ENCODE peak calls at places on chromosomes 3 and 15, in ten cellular contexts. One of them, this sample, is unnamed.

GRCh38 chr3:155917781-155918180 is 47.3 kb downstream of the GMPS start:
- DNase-seq in progenitor cell of endocrine pancreas: no peak
- DNase-seq in HCT116: no peak
- DNase-seq in WERI-Rb-1: no peak
- DNase-seq in adrenal gland: no peak
- DNase-seq in cardiac muscle cell: no peak
- DNase-seq in RWPE1: no peak
- DNase-seq in neural progenitor cell: no peak
- DNase-seq in CD8-positive, alpha-beta T cell: no peak
- DNase-seq in LNCaP clone FGC: peak
- DNase-seq in this sample: no peak

GRCh38 chr3:159732172-159733111 is 256.2 kb upstream of the IL12A start:
- DNase-seq in neural progenitor cell: peak
- DNase-seq in HCT116: peak
- DNase-seq in progenitor cell of endocrine pancreas: no peak
- DNase-seq in adrenal gland: no peak
- DNase-seq in CD8-positive, alpha-beta T cell: no peak
- DNase-seq in RWPE1: peak
- DNase-seq in LNCaP clone FGC: no peak
- DNase-seq in cardiac muscle cell: peak
- DNase-seq in WERI-Rb-1: no peak
- DNase-seq in this sample: no peak

GRCh38 chr3:158471639-158472294 is 99.2 kb upstream of the MLF1 start:
- DNase-seq in HCT116: peak
- DNase-seq in RWPE1: peak
- DNase-seq in WERI-Rb-1: no peak
- DNase-seq in progenitor cell of endocrine pancreas: no peak
- DNase-seq in adrenal gland: no peak
- DNase-seq in neural progenitor cell: no peak
- DNase-seq in cardiac muscle cell: no peak
- DNase-seq in LNCaP clone FGC: no peak
- DNase-seq in CD8-positive, alpha-beta T cell: no peak
- DNase-seq in this sample: no peak

GRCh38 chr3:177468331-177468730 is 271.0 kb upstream of the TBL1XR1 start:
- DNase-seq in WERI-Rb-1: no peak
- DNase-seq in adrenal gland: no peak
- DNase-seq in CD8-positive, alpha-beta T cell: no peak
- DNase-seq in LNCaP clone FGC: no peak
- DNase-seq in neural progenitor cell: no peak
- DNase-seq in cardiac muscle cell: no peak
- DNase-seq in HCT116: no peak
- DNase-seq in RWPE1: no peak
- DNase-seq in progenitor cell of endocrine pancreas: no peak
- DNase-seq in this sample: no peak

GRCh38 chr3:13229291-13229949 is 156.2 kb upstream of the IQSEC1 start:
- DNase-seq in cardiac muscle cell: no peak
- DNase-seq in RWPE1: peak
- DNase-seq in HCT116: peak
- DNase-seq in neural progenitor cell: peak
- DNase-seq in CD8-positive, alpha-beta T cell: no peak
- DNase-seq in LNCaP clone FGC: peak
- DNase-seq in progenitor cell of endocrine pancreas: no peak
- DNase-seq in adrenal gland: no peak
- DNase-seq in WERI-Rb-1: peak
- DNase-seq in this sample: no peak

GRCh38 chr3:98701276-98701675 is 61.9 kb upstream of the ST3GAL6 start:
- DNase-seq in cardiac muscle cell: no peak
- DNase-seq in progenitor cell of endocrine pancreas: no peak
- DNase-seq in CD8-positive, alpha-beta T cell: no peak
- DNase-seq in WERI-Rb-1: no peak
- DNase-seq in LNCaP clone FGC: no peak
- DNase-seq in HCT116: no peak
- DNase-seq in adrenal gland: no peak
- DNase-seq in RWPE1: no peak
- DNase-seq in neural progenitor cell: no peak
- DNase-seq in this sample: no peak

GRCh38 chr3:48180021-48180420 is 8.2 kb downstream of the CDC25A start:
- DNase-seq in cardiac muscle cell: no peak
- DNase-seq in LNCaP clone FGC: no peak
- DNase-seq in neural progenitor cell: no peak
- DNase-seq in WERI-Rb-1: no peak
- DNase-seq in RWPE1: no peak
- DNase-seq in CD8-positive, alpha-beta T cell: no peak
- DNase-seq in adrenal gland: no peak
- DNase-seq in progenitor cell of endocrine pancreas: no peak
- DNase-seq in HCT116: no peak
- DNase-seq in this sample: no peak

GRCh38 chr3:9976736-9977709 is 9.6 kb downstream of the EMC3 start:
- DNase-seq in CD8-positive, alpha-beta T cell: no peak
- DNase-seq in neural progenitor cell: no peak
- DNase-seq in RWPE1: peak
- DNase-seq in adrenal gland: peak
- DNase-seq in HCT116: peak
- DNase-seq in WERI-Rb-1: no peak
- DNase-seq in progenitor cell of endocrine pancreas: no peak
- DNase-seq in cardiac muscle cell: no peak
- DNase-seq in LNCaP clone FGC: peak
- DNase-seq in this sample: peak

GRCh38 chr3:155026999-155027591 is 53.0 kb upstream of the MME start:
- DNase-seq in CD8-positive, alpha-beta T cell: no peak
- DNase-seq in LNCaP clone FGC: no peak
- DNase-seq in adrenal gland: no peak
- DNase-seq in WERI-Rb-1: peak
- DNase-seq in HCT116: no peak
- DNase-seq in neural progenitor cell: peak
- DNase-seq in progenitor cell of endocrine pancreas: no peak
- DNase-seq in cardiac muscle cell: no peak
- DNase-seq in RWPE1: no peak
- DNase-seq in this sample: no peak

GRCh38 chr15:71485094-71485693 is 325.2 kb upstream of the NR2E3 start:
- DNase-seq in RWPE1: no peak
- DNase-seq in CD8-positive, alpha-beta T cell: no peak
- DNase-seq in LNCaP clone FGC: no peak
- DNase-seq in adrenal gland: no peak
- DNase-seq in cardiac muscle cell: no peak
- DNase-seq in progenitor cell of endocrine pancreas: no peak
- DNase-seq in neural progenitor cell: peak
- DNase-seq in HCT116: no peak
- DNase-seq in WERI-Rb-1: peak
- DNase-seq in this sample: no peak

GRCh38 chr3:104133630-104134029 is 1233.1 kb upstream of the ALCAM start:
- DNase-seq in neural progenitor cell: peak
- DNase-seq in RWPE1: no peak
- DNase-seq in adrenal gland: no peak
- DNase-seq in progenitor cell of endocrine pancreas: no peak
- DNase-seq in cardiac muscle cell: no peak
- DNase-seq in WERI-Rb-1: no peak
- DNase-seq in HCT116: no peak
- DNase-seq in CD8-positive, alpha-beta T cell: no peak
- DNase-seq in LNCaP clone FGC: no peak
- DNase-seq in this sample: no peak

GRCh38 chr3:32706348-32707025 is 21.5 kb downstream of the CNOT10 start:
- DNase-seq in neural progenitor cell: no peak
- DNase-seq in CD8-positive, alpha-beta T cell: no peak
- DNase-seq in cardiac muscle cell: no peak
- DNase-seq in progenitor cell of endocrine pancreas: no peak
- DNase-seq in HCT116: no peak
- DNase-seq in WERI-Rb-1: no peak
- DNase-seq in adrenal gland: no peak
- DNase-seq in RWPE1: no peak
- DNase-seq in LNCaP clone FGC: no peak
- DNase-seq in this sample: no peak

GRCh38 chr3:112894258-112894657 is 47.6 kb upstream of the CD200R1L start:
- DNase-seq in HCT116: peak
- DNase-seq in CD8-positive, alpha-beta T cell: no peak
- DNase-seq in neural progenitor cell: peak
- DNase-seq in adrenal gland: no peak
- DNase-seq in cardiac muscle cell: no peak
- DNase-seq in WERI-Rb-1: no peak
- DNase-seq in LNCaP clone FGC: no peak
- DNase-seq in progenitor cell of endocrine pancreas: no peak
- DNase-seq in RWPE1: no peak
- DNase-seq in this sample: no peak

GRCh38 chr3:114213669-114214541 is 23.5 kb downstream of the ZNF80 start:
- DNase-seq in progenitor cell of endocrine pancreas: no peak
- DNase-seq in WERI-Rb-1: no peak
- DNase-seq in CD8-positive, alpha-beta T cell: peak
- DNase-seq in RWPE1: peak
- DNase-seq in neural progenitor cell: no peak
- DNase-seq in HCT116: no peak
- DNase-seq in cardiac muscle cell: peak
- DNase-seq in LNCaP clone FGC: no peak
- DNase-seq in adrenal gland: no peak
- DNase-seq in this sample: peak

GRCh38 chr3:170357920-170358854 is 672 bp downstream of the SKIL start:
- DNase-seq in HCT116: no peak
- DNase-seq in CD8-positive, alpha-beta T cell: peak
- DNase-seq in LNCaP clone FGC: no peak
- DNase-seq in adrenal gland: peak
- DNase-seq in neural progenitor cell: peak
- DNase-seq in WERI-Rb-1: peak
- DNase-seq in RWPE1: peak
- DNase-seq in progenitor cell of endocrine pancreas: peak
- DNase-seq in cardiac muscle cell: peak
- DNase-seq in this sample: peak

GRCh38 chr3:112637700-112638099 is 3.2 kb downstream of the CCDC80 start:
- DNase-seq in adrenal gland: no peak
- DNase-seq in neural progenitor cell: no peak
- DNase-seq in WERI-Rb-1: no peak
- DNase-seq in cardiac muscle cell: no peak
- DNase-seq in LNCaP clone FGC: no peak
- DNase-seq in CD8-positive, alpha-beta T cell: no peak
- DNase-seq in HCT116: no peak
- DNase-seq in progenitor cell of endocrine pancreas: no peak
- DNase-seq in RWPE1: no peak
- DNase-seq in this sample: no peak

GRCh38 chr15:95972136-95972553 is 358.4 kb upstream of the NR2F2 start:
- DNase-seq in CD8-positive, alpha-beta T cell: no peak
- DNase-seq in neural progenitor cell: no peak
- DNase-seq in WERI-Rb-1: no peak
- DNase-seq in progenitor cell of endocrine pancreas: no peak
- DNase-seq in adrenal gland: no peak
- DNase-seq in HCT116: no peak
- DNase-seq in LNCaP clone FGC: no peak
- DNase-seq in cardiac muscle cell: peak
- DNase-seq in RWPE1: no peak
- DNase-seq in this sample: no peak

GRCh38 chr3:183536238-183536880 is 19.1 kb downstream of the KLHL6 start:
- DNase-seq in LNCaP clone FGC: no peak
- DNase-seq in progenitor cell of endocrine pancreas: no peak
- DNase-seq in neural progenitor cell: no peak
- DNase-seq in cardiac muscle cell: no peak
- DNase-seq in RWPE1: no peak
- DNase-seq in adrenal gland: no peak
- DNase-seq in CD8-positive, alpha-beta T cell: no peak
- DNase-seq in WERI-Rb-1: no peak
- DNase-seq in HCT116: no peak
- DNase-seq in this sample: no peak

GRCh38 chr3:19384868-19385267 is 236.6 kb downstream of the KCNH8 start:
- DNase-seq in CD8-positive, alpha-beta T cell: no peak
- DNase-seq in cardiac muscle cell: no peak
- DNase-seq in adrenal gland: no peak
- DNase-seq in WERI-Rb-1: no peak
- DNase-seq in HCT116: no peak
- DNase-seq in neural progenitor cell: no peak
- DNase-seq in LNCaP clone FGC: no peak
- DNase-seq in RWPE1: no peak
- DNase-seq in progenitor cell of endocrine pancreas: no peak
- DNase-seq in this sample: no peak
- TF ChIP-seq CTCF in CD8-positive, alpha-beta T cell: no peak
- TF ChIP-seq CTCF in cardiac muscle cell: no peak
- TF ChIP-seq CTCF in adrenal gland: no peak
- TF ChIP-seq CTCF in WERI-Rb-1: no peak
- TF ChIP-seq CTCF in HCT116: no peak
- TF ChIP-seq CTCF in neural progenitor cell: no peak
- TF ChIP-seq CTCF in LNCaP clone FGC: no peak
- TF ChIP-seq CTCF in RWPE1: no peak
- TF ChIP-seq CTCF in progenitor cell of endocrine pancreas: no peak
- TF ChIP-seq CTCF in this sample: no peak

GRCh38 chr15:78907577-78907976 is 34.9 kb downstream of the MORF4L1 start:
- DNase-seq in cardiac muscle cell: peak
- DNase-seq in WERI-Rb-1: peak
- DNase-seq in progenitor cell of endocrine pancreas: no peak
- DNase-seq in CD8-positive, alpha-beta T cell: no peak
- DNase-seq in LNCaP clone FGC: no peak
- DNase-seq in RWPE1: no peak
- DNase-seq in adrenal gland: no peak
- DNase-seq in neural progenitor cell: peak
- DNase-seq in HCT116: no peak
- DNase-seq in this sample: no peak
- TF ChIP-seq CTCF in cardiac muscle cell: peak
- TF ChIP-seq CTCF in WERI-Rb-1: peak
- TF ChIP-seq CTCF in progenitor cell of endocrine pancreas: peak
- TF ChIP-seq CTCF in CD8-positive, alpha-beta T cell: no peak
- TF ChIP-seq CTCF in LNCaP clone FGC: peak
- TF ChIP-seq CTCF in RWPE1: peak
- TF ChIP-seq CTCF in adrenal gland: no peak
- TF ChIP-seq CTCF in neural progenitor cell: peak
- TF ChIP-seq CTCF in HCT116: no peak
- TF ChIP-seq CTCF in this sample: no peak

DNA sequence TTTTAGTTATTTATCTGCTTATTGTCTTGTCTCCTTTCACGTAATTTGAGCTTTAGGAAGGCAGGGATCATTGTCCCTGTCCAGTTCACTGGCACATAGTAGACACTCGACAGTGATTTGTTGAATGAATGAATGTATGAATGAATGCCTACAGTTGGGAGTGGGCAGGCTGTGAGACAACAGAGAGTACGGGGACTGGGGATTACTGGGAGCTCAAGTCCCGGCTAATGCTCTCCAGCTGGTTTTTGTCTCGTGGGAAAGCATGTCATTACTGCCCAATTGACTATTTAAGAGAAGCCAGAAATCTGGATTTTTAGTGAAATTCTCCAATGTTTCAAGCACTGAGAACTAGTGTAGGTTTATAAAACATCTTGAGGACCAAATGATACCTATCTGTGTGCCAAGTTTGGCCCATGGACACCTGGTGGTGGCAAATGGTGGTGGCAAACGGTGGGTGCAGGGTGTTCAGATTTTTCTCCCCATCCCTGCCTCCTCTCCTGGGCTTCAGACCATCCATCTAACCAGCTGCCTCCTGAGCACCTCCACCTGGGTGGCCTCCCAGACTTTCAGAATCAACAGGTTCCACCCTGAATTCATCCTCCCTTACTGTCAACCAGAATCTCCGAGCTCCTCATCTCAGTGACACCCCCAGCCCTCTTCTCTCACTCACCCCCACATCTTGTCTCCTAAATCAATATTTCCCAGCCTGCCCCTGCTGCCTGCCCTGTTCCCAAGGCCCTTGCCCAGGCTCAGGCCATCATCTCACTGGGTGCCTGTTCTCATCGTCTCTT is 36.2 kb upstream of the TRH start:
- DNase-seq in WERI-Rb-1: peak
- DNase-seq in RWPE1: no peak
- DNase-seq in cardiac muscle cell: no peak
- DNase-seq in progenitor cell of endocrine pancreas: no peak
- DNase-seq in CD8-positive, alpha-beta T cell: no peak
- DNase-seq in LNCaP clone FGC: no peak
- DNase-seq in neural progenitor cell: peak
- DNase-seq in adrenal gland: no peak
- DNase-seq in HCT116: no peak
- DNase-seq in this sample: no peak
- TF ChIP-seq CTCF in WERI-Rb-1: peak
- TF ChIP-seq CTCF in RWPE1: no peak
- TF ChIP-seq CTCF in cardiac muscle cell: no peak
- TF ChIP-seq CTCF in progenitor cell of endocrine pancreas: no peak
- TF ChIP-seq CTCF in CD8-positive, alpha-beta T cell: no peak
- TF ChIP-seq CTCF in LNCaP clone FGC: peak
- TF ChIP-seq CTCF in neural progenitor cell: no peak
- TF ChIP-seq CTCF in adrenal gland: no peak
- TF ChIP-seq CTCF in HCT116: no peak
- TF ChIP-seq CTCF in this sample: no peak

GRCh38 chr3:45055411-45056143 is 29.5 kb downstream of the CLEC3B start:
- DNase-seq in CD8-positive, alpha-beta T cell: no peak
- DNase-seq in RWPE1: no peak
- DNase-seq in WERI-Rb-1: peak
- DNase-seq in LNCaP clone FGC: no peak
- DNase-seq in adrenal gland: no peak
- DNase-seq in cardiac muscle cell: peak
- DNase-seq in HCT116: no peak
- DNase-seq in progenitor cell of endocrine pancreas: no peak
- DNase-seq in neural progenitor cell: peak
- DNase-seq in this sample: no peak
- TF ChIP-seq CTCF in CD8-positive, alpha-beta T cell: no peak
- TF ChIP-seq CTCF in RWPE1: no peak
- TF ChIP-seq CTCF in WERI-Rb-1: peak
- TF ChIP-seq CTCF in LNCaP clone FGC: no peak
- TF ChIP-seq CTCF in adrenal gland: no peak
- TF ChIP-seq CTCF in cardiac muscle cell: peak
- TF ChIP-seq CTCF in HCT116: peak
- TF ChIP-seq CTCF in progenitor cell of endocrine pancreas: no peak
- TF ChIP-seq CTCF in neural progenitor cell: peak
- TF ChIP-seq CTCF in this sample: peak

This sample was measured in CD14-positive monocyte.